ENCODE peak calls at places on chromosomes 11 and 22, in eight cellular contexts. One of them, this sample, is unnamed.

GRCh38 chr22:36940676-36941075 is 27.2 kb downstream of the CSF2RB start:
- DNase-seq in tibial nerve: no peak
- DNase-seq in IMR-90: no peak
- DNase-seq in stomach: no peak
- DNase-seq in HepG2: no peak
- DNase-seq in body of pancreas: no peak
- DNase-seq in esophagus muscularis mucosa: no peak
- DNase-seq in transverse colon: peak; percentile 34
- DNase-seq in this sample: no peak

GRCh38 chr11:13101836-13102574 is 92.9 kb downstream of the RASSF10 start:
- DNase-seq in esophagus muscularis mucosa: peak; percentile 81
- DNase-seq in HepG2: no peak
- DNase-seq in transverse colon: no peak
- DNase-seq in tibial nerve: no peak
- DNase-seq in body of pancreas: no peak
- DNase-seq in IMR-90: no peak
- DNase-seq in stomach: no peak
- DNase-seq in this sample: no peak

GRCh38 chr11:118902336-118903203 is 18.9 kb downstream of the CXCR5 start:
- DNase-seq in body of pancreas: no peak
- DNase-seq in stomach: no peak
- DNase-seq in tibial nerve: no peak
- DNase-seq in transverse colon: no peak
- DNase-seq in esophagus muscularis mucosa: no peak
- DNase-seq in HepG2: no peak
- DNase-seq in IMR-90: no peak
- DNase-seq in this sample: no peak

GRCh38 chr11:86214710-86215109 is 29.8 kb upstream of the EED start:
- DNase-seq in body of pancreas: no peak
- DNase-seq in HepG2: no peak
- DNase-seq in transverse colon: no peak
- DNase-seq in stomach: no peak
- DNase-seq in esophagus muscularis mucosa: no peak
- DNase-seq in IMR-90: no peak
- DNase-seq in tibial nerve: no peak
- DNase-seq in this sample: no peak

GRCh38 chr11:8263769-8264410 is at the start of gene LMO1:
- DNase-seq in body of pancreas: peak; percentile 79
- DNase-seq in HepG2: peak; percentile 41
- DNase-seq in stomach: peak; percentile 85
- DNase-seq in IMR-90: peak; percentile 62
- DNase-seq in transverse colon: peak; percentile 85
- DNase-seq in esophagus muscularis mucosa: no peak
- DNase-seq in tibial nerve: peak; percentile 49
- DNase-seq in this sample: peak; percentile 70

GRCh38 chr22:37887610-37888378 is 18.3 kb upstream of the MICALL1 start:
- DNase-seq in HepG2: no peak
- DNase-seq in body of pancreas: peak; percentile 23
- DNase-seq in esophagus muscularis mucosa: no peak
- DNase-seq in tibial nerve: no peak
- DNase-seq in stomach: no peak
- DNase-seq in transverse colon: no peak
- DNase-seq in IMR-90: peak; percentile 65
- DNase-seq in this sample: peak; percentile 79

GRCh38 chr11:7449841-7450214 is 35.5 kb upstream of the OLFML1 start:
- DNase-seq in tibial nerve: no peak
- DNase-seq in transverse colon: no peak
- DNase-seq in esophagus muscularis mucosa: no peak
- DNase-seq in body of pancreas: no peak
- DNase-seq in stomach: no peak
- DNase-seq in IMR-90: no peak
- DNase-seq in HepG2: no peak
- DNase-seq in this sample: no peak

GRCh38 chr11:86288776-86289507 is 13.1 kb upstream of the HIKESHI start:
- DNase-seq in transverse colon: no peak
- DNase-seq in stomach: no peak
- DNase-seq in body of pancreas: no peak
- DNase-seq in IMR-90: no peak
- DNase-seq in esophagus muscularis mucosa: no peak
- DNase-seq in HepG2: no peak
- DNase-seq in tibial nerve: no peak
- DNase-seq in this sample: no peak

GRCh38 chr11:104106136-104106754 is 57.7 kb downstream of the PDGFD start:
- DNase-seq in body of pancreas: no peak
- DNase-seq in tibial nerve: no peak
- DNase-seq in transverse colon: no peak
- DNase-seq in stomach: no peak
- DNase-seq in esophagus muscularis mucosa: no peak
- DNase-seq in HepG2: no peak
- DNase-seq in IMR-90: peak; percentile 74
- DNase-seq in this sample: no peak

GRCh38 chr11:63761870-63762661 is 6.5 kb downstream of the ZFTA start:
- DNase-seq in IMR-90: no peak
- DNase-seq in esophagus muscularis mucosa: no peak
- DNase-seq in stomach: no peak
- DNase-seq in HepG2: no peak
- DNase-seq in body of pancreas: no peak
- DNase-seq in transverse colon: peak; percentile 14
- DNase-seq in tibial nerve: no peak
- DNase-seq in this sample: no peak

DNA sequence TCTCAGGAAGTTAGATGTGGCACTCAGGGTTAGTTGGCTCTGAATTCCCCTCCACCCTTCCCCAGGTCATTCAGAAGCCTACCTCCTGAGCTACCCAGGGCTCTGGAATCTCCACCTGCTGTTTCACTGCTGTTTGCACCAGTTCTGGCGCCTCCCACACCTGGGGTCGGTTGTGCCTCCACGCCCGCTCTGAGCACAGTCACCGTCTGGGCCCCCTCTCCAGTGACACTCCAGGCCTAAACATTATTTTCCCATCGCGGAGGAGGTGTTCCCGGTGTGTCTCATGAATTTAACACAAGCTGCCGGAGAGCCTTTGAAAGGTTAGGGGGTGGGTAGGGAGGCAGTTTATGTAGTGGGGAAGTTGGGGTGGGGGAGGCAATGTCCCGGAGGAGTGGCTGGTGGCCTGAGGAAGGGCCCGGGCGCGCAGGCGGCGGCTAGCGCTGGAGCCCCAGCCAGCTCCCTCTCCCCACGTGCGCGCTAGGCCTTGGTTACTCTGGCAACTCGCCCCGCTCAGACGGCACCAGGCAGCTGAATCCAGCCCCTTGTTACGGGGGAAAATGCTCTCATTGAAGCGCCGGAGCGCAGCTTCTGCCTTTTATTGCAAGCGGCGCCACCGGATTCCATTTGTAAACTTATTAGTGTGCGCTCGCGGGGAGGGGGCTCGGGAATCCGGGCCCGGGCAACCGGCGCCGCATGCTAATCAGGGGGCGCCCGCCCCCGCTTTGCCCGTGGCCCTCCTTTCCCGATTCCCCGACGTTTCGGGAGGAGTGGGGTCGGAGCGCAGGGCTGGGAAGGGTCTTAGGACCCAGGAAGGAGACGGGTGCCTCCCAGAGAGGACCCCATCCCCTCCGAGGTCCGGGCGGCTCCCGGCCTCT is 52.4 kb downstream of the GRIK4 start:
- DNase-seq in HepG2: no peak
- DNase-seq in IMR-90: no peak
- DNase-seq in transverse colon: no peak
- DNase-seq in body of pancreas: no peak
- DNase-seq in stomach: no peak
- DNase-seq in tibial nerve: no peak
- DNase-seq in esophagus muscularis mucosa: no peak
- DNase-seq in this sample: no peak
- H3K4me3 ChIP-seq in HepG2: no peak overlapping the region
- H3K4me3 ChIP-seq in IMR-90: no peak overlapping the region
- H3K4me3 ChIP-seq in transverse colon: no peak overlapping the region
- H3K4me3 ChIP-seq in body of pancreas: no peak overlapping the region
- H3K4me3 ChIP-seq in stomach: peak overlapping the region; percentile 39
- H3K4me3 ChIP-seq in tibial nerve: peak overlapping the region; percentile 54
- H3K4me3 ChIP-seq in esophagus muscularis mucosa: peak overlapping the region; percentile 50
- H3K4me3 ChIP-seq in this sample: peak overlapping the region; percentile 35

GRCh38 chr11:32935462-32936029 is 42.9 kb downstream of the QSER1 start:
- DNase-seq in esophagus muscularis mucosa: no peak
- DNase-seq in tibial nerve: no peak
- DNase-seq in HepG2: no peak
- DNase-seq in stomach: no peak
- DNase-seq in IMR-90: no peak
- DNase-seq in body of pancreas: no peak
- DNase-seq in transverse colon: no peak
- DNase-seq in this sample: no peak

GRCh38 chr11:32940865-32941264 is 48.3 kb downstream of the QSER1 start:
- DNase-seq in HepG2: no peak
- DNase-seq in transverse colon: no peak
- DNase-seq in tibial nerve: no peak
- DNase-seq in body of pancreas: no peak
- DNase-seq in esophagus muscularis mucosa: no peak
- DNase-seq in stomach: no peak
- DNase-seq in IMR-90: no peak
- DNase-seq in this sample: no peak

GRCh38 chr11:32939046-32939445 is 46.4 kb downstream of the QSER1 start:
- DNase-seq in transverse colon: no peak
- DNase-seq in HepG2: no peak
- DNase-seq in body of pancreas: no peak
- DNase-seq in stomach: no peak
- DNase-seq in IMR-90: no peak
- DNase-seq in esophagus muscularis mucosa: no peak
- DNase-seq in tibial nerve: no peak
- DNase-seq in this sample: no peak

GRCh38 chr11:32939866-32940265 is 47.3 kb downstream of the QSER1 start:
- DNase-seq in stomach: no peak
- DNase-seq in esophagus muscularis mucosa: no peak
- DNase-seq in tibial nerve: no peak
- DNase-seq in HepG2: no peak
- DNase-seq in body of pancreas: no peak
- DNase-seq in IMR-90: no peak
- DNase-seq in transverse colon: no peak
- DNase-seq in this sample: no peak
- H3K36me3 ChIP-seq in stomach: peaks cover 31% of the 10 kb centered on the region
- H3K36me3 ChIP-seq in esophagus muscularis mucosa: peaks cover 8% of the 10 kb centered on the region
- H3K36me3 ChIP-seq in tibial nerve: no peaks in the 10 kb centered on the region
- H3K36me3 ChIP-seq in HepG2: peaks cover 1% of the 10 kb centered on the region
- H3K36me3 ChIP-seq in body of pancreas: no peaks in the 10 kb centered on the region
- H3K36me3 ChIP-seq in IMR-90: peaks cover 8% of the 10 kb centered on the region
- H3K36me3 ChIP-seq in transverse colon: peaks cover 4% of the 10 kb centered on the region
- H3K36me3 ChIP-seq in this sample: no peaks in the 10 kb centered on the region

GRCh38 chr11:124673333-124674167 is at the start of the genes SIAE and SPA17:
- DNase-seq in body of pancreas: peak; percentile 96
- DNase-seq in esophagus muscularis mucosa: peak; percentile 98
- DNase-seq in IMR-90: peak; percentile 95
- DNase-seq in transverse colon: peak; percentile 96
- DNase-seq in HepG2: peak; percentile 91
- DNase-seq in tibial nerve: peak; percentile 86
- DNase-seq in stomach: peak; percentile 93
- DNase-seq in this sample: peak; percentile 92
- TF ChIP-seq POLR2A in body of pancreas: peak; percentile 70
- TF ChIP-seq POLR2A in esophagus muscularis mucosa: no peak
- TF ChIP-seq POLR2A in IMR-90: peak; percentile 80
- TF ChIP-seq POLR2A in transverse colon: peak; percentile 90
- TF ChIP-seq POLR2A in HepG2: peak; percentile 73
- TF ChIP-seq POLR2A in tibial nerve: peak; percentile 30
- TF ChIP-seq POLR2A in stomach: no peak
- TF ChIP-seq POLR2A in this sample: peak; percentile 8

GRCh38 chr11:36449566-36450390 is 60.3 kb downstream of the TRAF6 start:
- DNase-seq in stomach: no peak
- DNase-seq in IMR-90: no peak
- DNase-seq in tibial nerve: no peak
- DNase-seq in esophagus muscularis mucosa: no peak
- DNase-seq in HepG2: no peak
- DNase-seq in transverse colon: no peak
- DNase-seq in body of pancreas: no peak
- DNase-seq in this sample: no peak

GRCh38 chr11:36451681-36452080 is 58.4 kb downstream of the TRAF6 start:
- DNase-seq in esophagus muscularis mucosa: no peak
- DNase-seq in HepG2: no peak
- DNase-seq in IMR-90: no peak
- DNase-seq in body of pancreas: no peak
- DNase-seq in transverse colon: no peak
- DNase-seq in tibial nerve: no peak
- DNase-seq in stomach: no peak
- DNase-seq in this sample: no peak

GRCh38 chr11:36451045-36451444 is 59.0 kb downstream of the TRAF6 start:
- DNase-seq in body of pancreas: no peak
- DNase-seq in transverse colon: no peak
- DNase-seq in stomach: no peak
- DNase-seq in HepG2: no peak
- DNase-seq in tibial nerve: no peak
- DNase-seq in esophagus muscularis mucosa: no peak
- DNase-seq in IMR-90: no peak
- DNase-seq in this sample: no peak

GRCh38 chr11:36452231-36452630 is 57.8 kb downstream of the TRAF6 start:
- DNase-seq in body of pancreas: no peak
- DNase-seq in tibial nerve: no peak
- DNase-seq in stomach: no peak
- DNase-seq in esophagus muscularis mucosa: no peak
- DNase-seq in HepG2: no peak
- DNase-seq in IMR-90: peak; percentile 32
- DNase-seq in transverse colon: no peak
- DNase-seq in this sample: no peak

GRCh38 chr11:36450391-36450714 is 59.7 kb downstream of the TRAF6 start:
- DNase-seq in body of pancreas: no peak
- DNase-seq in esophagus muscularis mucosa: no peak
- DNase-seq in HepG2: no peak
- DNase-seq in transverse colon: no peak
- DNase-seq in stomach: no peak
- DNase-seq in tibial nerve: no peak
- DNase-seq in IMR-90: no peak
- DNase-seq in this sample: no peak
- H3K4me3 ChIP-seq in body of pancreas: no peak overlapping the region
- H3K4me3 ChIP-seq in esophagus muscularis mucosa: peak overlapping the region; percentile 37
- H3K4me3 ChIP-seq in HepG2: peak overlapping the region; percentile 51
- H3K4me3 ChIP-seq in transverse colon: no peak overlapping the region
- H3K4me3 ChIP-seq in stomach: peak overlapping the region; percentile 17
- H3K4me3 ChIP-seq in tibial nerve: peak overlapping the region; percentile 11
- H3K4me3 ChIP-seq in IMR-90: peak overlapping the region; percentile 3
- H3K4me3 ChIP-seq in this sample: peak overlapping the region; percentile 9

This sample was measured in breast epithelium.